ENCODE peak calls at places on chromosomes 3 and 15, in eight cellular contexts. E, X, F, I, D, Y, J and L are unnamed samples. For H3K9me3, the result is how much of the 10 kb centered on the place peaks cover.

GRCh38 chr3:178367817-178368617 is 168.2 kb upstream of the KCNMB2 start:
- DNase-seq in F (no peak), X (no peak), J (no peak), I (no peak), E (no peak), Y (no peak), D (no peak), L (no peak)

GRCh38 chr3:87287025-87287424 is 10.6 kb upstream of the POU1F1 start:
- DNase-seq in Y (no peak), E (no peak), J (no peak), X (no peak), F (no peak), I (no peak), D (no peak), L (no peak)

GRCh38 chr15:74662064-74662860 is 33.6 kb downstream of the EDC3 start:
- DNase-seq in I (no peak), Y (no peak), J (no peak), E (no peak), X (no peak), F (no peak), D (no peak), L (no peak)

GRCh38 chr3:88707837-88708236 is 399.6 kb upstream of the EPHA3 start:
- DNase-seq in F (no peak), I (no peak), Y (no peak), X (no peak), E (no peak), D (no peak), J (peak), L (no peak)

GRCh38 chr3:175605851-175606250 is 746.7 kb downstream of the NAALADL2 start:
- DNase-seq in D (no peak), X (peak), E (no peak), J (no peak), Y (peak), F (no peak), I (no peak), L (no peak)

GRCh38 chr3:59185586-59186381 is 136.0 kb upstream of the CFAP20DC start:
- DNase-seq in Y (no peak), D (no peak), I (peak), X (no peak), F (no peak), J (no peak), E (no peak), L (no peak)

GRCh38 chr3:188792788-188793187 is 379.0 kb upstream of the TPRG1 start:
- DNase-seq in X (no peak), D (no peak), Y (peak), I (peak), J (no peak), E (no peak), F (no peak), L (peak)

GRCh38 chr15:95872366-95872771 is 458.1 kb upstream of the NR2F2 start:
- DNase-seq in D (no peak), E (no peak), I (no peak), F (no peak), X (no peak), Y (no peak), J (no peak), L (no peak)

GRCh38 chr3:13018039-13018431 is 55.2 kb downstream of the IQSEC1 start:
- DNase-seq in D (no peak), J (peak), F (peak), X (no peak), I (peak), E (no peak), Y (peak), L (peak)

GRCh38 chr3:55587476-55587875 is 100.4 kb upstream of the WNT5A start:
- DNase-seq in F (no peak), D (no peak), E (no peak), X (no peak), Y (no peak), I (no peak), J (no peak), L (no peak)

GRCh38 chr15:53384417-53384816 is 375.0 kb downstream of the WDR72 start:
- DNase-seq in J (peak), F (no peak), Y (peak), I (peak), D (no peak), E (no peak), X (no peak), L (no peak)

GRCh38 chr3:172036541-172037215 is 2.7 kb upstream of the FNDC3B start:
- DNase-seq in X (no peak), F (no peak), J (no peak), E (no peak), I (no peak), Y (no peak), D (no peak), L (no peak)

GRCh38 chr15:62940755-62941361 is 101.7 kb upstream of the TPM1 start:
- DNase-seq in F (peak), Y (no peak), D (no peak), E (peak), J (peak), I (no peak), X (no peak), L (peak)

GRCh38 chr3:38575279-38575843 is 74.1 kb downstream of the SCN5A start:
- DNase-seq in J (no peak), D (no peak), X (no peak), E (no peak), F (no peak), Y (no peak), I (peak), L (no peak)

GRCh38 chr15:101062063-101062462 is 142.9 kb downstream of the LRRK1 start:
- DNase-seq in Y (no peak), I (peak), J (no peak), X (no peak), F (peak), E (no peak), D (no peak), L (no peak)

GRCh38 chr15:50979041-50979440 is 70.6 kb downstream of the AP4E1 start:
- DNase-seq in J (no peak), I (no peak), D (no peak), F (no peak), E (no peak), X (no peak), Y (no peak), L (no peak)

GRCh38 chr3:51385621-51386091 is 565 bp downstream of the MANF start:
- DNase-seq in I (no peak), F (no peak), X (no peak), J (no peak), Y (no peak), D (peak), E (no peak), L (no peak)

GRCh38 chr3:98770261-98771039 is 7.3 kb downstream of the ST3GAL6 start:
- DNase-seq in J (peak), D (no peak), X (no peak), I (no peak), F (no peak), E (no peak), Y (no peak), L (no peak)

GRCh38 chr3:98775459-98775858 is 12.3 kb downstream of the ST3GAL6 start:
- DNase-seq in E (no peak), D (no peak), F (no peak), X (no peak), Y (no peak), I (no peak), J (no peak), L (no peak)

GRCh38 chr3:98769436-98769835 is 6.3 kb downstream of the ST3GAL6 start:
- DNase-seq in Y (no peak), I (no peak), D (no peak), E (no peak), J (no peak), F (no peak), X (no peak), L (no peak)

GRCh38 chr3:98768961-98769360 is 5.8 kb downstream of the ST3GAL6 start:
- DNase-seq in D (no peak), I (no peak), E (no peak), J (no peak), Y (no peak), X (no peak), F (no peak), L (no peak)

GRCh38 chr3:98772022-98772421 is 8.9 kb downstream of the ST3GAL6 start:
- DNase-seq in F (no peak), X (no peak), D (no peak), J (no peak), Y (no peak), I (no peak), E (no peak), L (no peak)
- H3K9me3 ChIP-seq in F (under half), X (under half), D (under half), J (under half), Y (under half), I (under half), E (under half), L (under half)

DNA sequence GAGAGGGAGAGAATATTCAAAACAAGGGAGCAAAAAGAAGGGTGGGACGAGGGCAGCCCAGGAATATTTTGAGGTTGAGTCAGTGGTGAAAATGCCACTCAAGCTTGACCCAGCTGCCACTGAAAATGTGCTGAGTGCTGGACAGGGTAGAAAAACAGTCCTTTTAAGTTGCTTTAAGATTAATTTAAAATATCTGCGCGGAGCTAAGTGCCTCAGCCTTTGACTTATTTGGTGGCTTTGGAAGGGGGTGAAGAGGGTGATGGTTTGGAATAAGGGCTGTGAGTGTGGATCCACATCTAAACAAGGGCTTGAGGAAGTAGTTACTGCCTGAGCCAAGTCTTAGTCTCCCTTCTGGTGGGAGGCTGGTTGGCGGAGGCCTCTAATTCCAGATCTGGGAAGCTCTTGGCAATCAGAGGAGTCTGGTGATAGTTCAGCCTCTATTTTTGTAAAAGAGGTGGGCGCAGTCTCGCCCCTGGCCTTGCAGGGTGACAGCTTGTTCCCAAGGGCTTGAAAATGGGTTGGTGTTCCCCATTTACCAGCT is 280.8 kb upstream of the ROPN1 start:
- DNase-seq in E (no peak), Y (no peak), I (no peak), X (no peak), J (no peak), F (no peak), D (no peak), L (no peak)
- H3K27ac ChIP-seq in E (peak), Y (no peak), I (no peak), X (no peak), J (peak), F (peak), D (no peak), L (peak)

GRCh38 chr3:170914690-170915089 is 6.3 kb upstream of the EIF5A2 start:
- DNase-seq in E (no peak), I (no peak), J (no peak), Y (no peak), X (no peak), F (no peak), D (no peak), L (no peak)

GRCh38 chr3:170914212-170914611 is 5.8 kb upstream of the EIF5A2 start:
- DNase-seq in I (no peak), F (no peak), E (no peak), D (no peak), J (no peak), X (no peak), Y (no peak), L (no peak)

GRCh38 chr3:170918715-170919114 is 10.3 kb upstream of the EIF5A2 start:
- DNase-seq in I (no peak), D (no peak), J (no peak), E (no peak), F (no peak), Y (no peak), X (no peak), L (no peak)
- H3K9me3 ChIP-seq in I (under half), D (under half), J (under half), E (under half), F (under half), Y (under half), X (under half), L (under half)

DNA sequence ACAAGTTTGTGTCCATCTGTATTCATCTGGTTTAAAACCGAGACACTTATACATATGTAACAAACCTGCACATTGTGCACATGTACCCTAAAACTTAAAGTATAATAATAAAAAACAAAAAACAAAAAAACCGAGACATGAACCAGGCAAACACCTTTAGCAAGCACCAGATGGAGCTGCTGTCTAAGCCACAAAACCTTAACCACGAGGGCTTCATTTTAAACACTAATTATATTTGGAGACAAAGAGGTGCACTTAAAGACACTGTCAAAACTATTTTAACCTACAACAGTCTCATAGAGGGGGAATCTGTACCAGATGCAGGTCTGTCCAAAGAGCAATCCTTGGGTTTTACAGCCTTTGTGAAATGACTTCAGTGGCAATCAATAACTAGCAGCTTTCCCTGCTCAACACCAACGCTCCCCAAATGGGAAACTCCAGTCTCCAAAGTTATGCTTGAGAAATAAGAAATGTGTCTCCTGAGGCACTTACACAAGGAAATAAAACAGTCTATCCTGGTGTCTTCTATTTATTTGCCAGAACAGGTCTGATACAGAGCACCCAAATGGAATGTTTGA is 115.7 kb upstream of the TSPAN3 start:
- DNase-seq in X (no peak), D (peak), Y (peak), I (no peak), F (no peak), J (no peak), E (no peak), L (no peak)
- H3K27ac ChIP-seq in X (no peak), D (no peak), Y (no peak), I (no peak), F (peak), J (peak), E (no peak), L (peak)

GRCh38 chr3:8817486-8817885 is 48.1 kb upstream of the OXTR start:
- DNase-seq in Y (no peak), F (no peak), D (no peak), X (no peak), I (no peak), E (no peak), J (no peak), L (no peak)
- H3K9me3 ChIP-seq in Y (under half), F (under half), D (under half), X (under half), I (under half), E (under half), J (under half), L (under half)

GRCh38 chr15:70794596-70795310 is 31.4 kb upstream of the UACA start:
- DNase-seq in E (no peak), X (no peak), Y (no peak), F (no peak), I (no peak), J (no peak), D (no peak), L (no peak)
- H3K27ac ChIP-seq in E (peak), X (no peak), Y (no peak), F (no peak), I (no peak), J (peak), D (no peak), L (peak)

GRCh38 chr3:16476636-16477035 is 36.9 kb downstream of the RFTN1 start:
- DNase-seq in F (no peak), X (no peak), I (no peak), E (no peak), Y (no peak), D (peak), J (no peak), L (no peak)
- H3K9me3 ChIP-seq in F (under half), X (under half), I (under half), E (under half), Y (under half), D (under half), J (under half), L (under half)

DNA sequence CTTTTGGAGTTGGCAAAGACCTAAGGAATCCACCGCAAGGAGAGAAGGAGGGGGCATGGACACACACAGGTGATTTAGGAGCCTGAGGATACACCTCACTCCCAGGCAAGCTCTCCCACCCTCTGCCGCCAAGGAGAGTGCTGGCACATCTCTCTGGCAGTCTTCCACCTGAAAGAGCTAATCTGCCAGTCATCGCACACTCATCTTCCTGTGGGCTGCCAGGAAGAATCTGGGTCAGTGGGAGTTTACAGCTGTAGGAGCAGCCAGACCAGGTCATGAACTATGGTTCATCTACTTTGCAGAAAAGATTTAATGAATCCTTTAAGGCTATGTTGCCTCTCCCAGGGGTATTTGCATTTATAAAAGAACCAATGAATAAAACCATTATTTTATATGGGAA is 170.6 kb upstream of the TSC22D2 start:
- DNase-seq in D (no peak), J (no peak), X (no peak), F (peak), Y (no peak), I (no peak), E (no peak), L (peak)
- H3K27ac ChIP-seq in D (no peak), J (peak), X (no peak), F (peak), Y (no peak), I (no peak), E (no peak), L (peak)

GRCh38 chr15:29100486-29101000 is 169.1 kb downstream of the NSMCE3 start:
- DNase-seq in E (no peak), J (no peak), Y (no peak), D (no peak), I (no peak), X (no peak), F (peak), L (peak)
- H3K9me3 ChIP-seq in E (under half), J (under half), Y (under half), D (under half), I (under half), X (under half), F (under half), L (under half)

DNA sequence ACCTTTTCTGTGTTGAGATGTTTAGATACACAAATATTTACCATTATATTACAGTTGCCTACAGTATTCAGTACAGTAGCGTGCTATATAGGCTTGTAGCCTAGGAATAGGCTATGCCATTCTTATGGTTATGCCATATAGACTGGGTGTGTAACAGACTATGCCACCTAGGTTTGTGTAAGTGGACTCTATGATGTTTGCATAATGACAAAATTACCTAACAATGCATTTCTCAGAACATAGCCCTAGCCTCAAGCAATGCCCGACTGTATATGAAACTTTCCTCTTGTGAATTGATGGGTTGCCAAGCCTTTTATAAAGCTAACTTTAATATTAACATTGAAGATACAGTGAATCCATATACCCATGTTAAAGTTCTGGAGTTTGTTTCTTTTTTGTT is 10.3 kb upstream of the PHLDB2 start:
- DNase-seq in D (no peak), E (no peak), J (no peak), I (no peak), Y (no peak), F (no peak), X (no peak), L (no peak)
- H3K27ac ChIP-seq in D (no peak), E (peak), J (no peak), I (no peak), Y (no peak), F (no peak), X (no peak), L (no peak)